ENCODE peak calls at places on chromosomes 11 and 22, in four cellular contexts. One of them, this sample, is unnamed.
A peak's percentile ranks its signal among the peaks of the same experiment; 100 is the strongest.

GRCh38 chr11:59173080-59173963 is 1.4 kb downstream of the DTX4 start:
- DNase-seq in T-cell: no peak
- DNase-seq in stimulated activated CD4-positive, alpha-beta T cell treated with anti-CD3 and anti-CD28 coated beads, TNF-alpha, amount 100 ng/mL, for 4 hours: no peak
- DNase-seq in head of caudate nucleus: peak; percentile 46
- DNase-seq in this sample: no peak

GRCh38 chr11:92136792-92137191 is 87.8 kb upstream of the FAT3 start:
- DNase-seq in T-cell: no peak
- DNase-seq in stimulated activated CD4-positive, alpha-beta T cell treated with anti-CD3 and anti-CD28 coated beads, TNF-alpha, amount 100 ng/mL, for 4 hours: no peak
- DNase-seq in head of caudate nucleus: no peak
- DNase-seq in this sample: no peak

GRCh38 chr11:2193099-2193886 is 21.7 kb upstream of the TH start:
- DNase-seq in T-cell: no peak
- DNase-seq in stimulated activated CD4-positive, alpha-beta T cell treated with anti-CD3 and anti-CD28 coated beads, TNF-alpha, amount 100 ng/mL, for 4 hours: no peak
- DNase-seq in head of caudate nucleus: no peak
- DNase-seq in this sample: no peak

GRCh38 chr11:73359930-73360742 is 16.1 kb upstream of the RELT start:
- DNase-seq in T-cell: peak; percentile 42
- DNase-seq in stimulated activated CD4-positive, alpha-beta T cell treated with anti-CD3 and anti-CD28 coated beads, TNF-alpha, amount 100 ng/mL, for 4 hours: no peak
- DNase-seq in head of caudate nucleus: peak; percentile 27
- DNase-seq in this sample: no peak

GRCh38 chr11:122093731-122094130 is 22.3 kb downstream of the BLID start:
- DNase-seq in T-cell: no peak
- DNase-seq in stimulated activated CD4-positive, alpha-beta T cell treated with anti-CD3 and anti-CD28 coated beads, TNF-alpha, amount 100 ng/mL, for 4 hours: no peak
- DNase-seq in head of caudate nucleus: no peak
- DNase-seq in this sample: no peak

GRCh38 chr11:83724704-83725114 is 438.5 kb upstream of the CCDC90B start:
- DNase-seq in T-cell: no peak
- DNase-seq in stimulated activated CD4-positive, alpha-beta T cell treated with anti-CD3 and anti-CD28 coated beads, TNF-alpha, amount 100 ng/mL, for 4 hours: no peak
- DNase-seq in head of caudate nucleus: no peak
- DNase-seq in this sample: no peak

GRCh38 chr11:3021125-3021524 is 29.0 kb upstream of the NAP1L4 start:
- DNase-seq in T-cell: peak; percentile 48
- DNase-seq in stimulated activated CD4-positive, alpha-beta T cell treated with anti-CD3 and anti-CD28 coated beads, TNF-alpha, amount 100 ng/mL, for 4 hours: no peak
- DNase-seq in head of caudate nucleus: peak; percentile 41
- DNase-seq in this sample: no peak

GRCh38 chr22:19066531-19067271 is 55.5 kb downstream of the DGCR2 start:
- DNase-seq in T-cell: no peak
- DNase-seq in stimulated activated CD4-positive, alpha-beta T cell treated with anti-CD3 and anti-CD28 coated beads, TNF-alpha, amount 100 ng/mL, for 4 hours: no peak
- DNase-seq in head of caudate nucleus: no peak
- DNase-seq in this sample: no peak

GRCh38 chr22:24685804-24686203 is 82.8 kb downstream of the GGT1 start:
- DNase-seq in T-cell: no peak
- DNase-seq in stimulated activated CD4-positive, alpha-beta T cell treated with anti-CD3 and anti-CD28 coated beads, TNF-alpha, amount 100 ng/mL, for 4 hours: no peak
- DNase-seq in head of caudate nucleus: no peak
- DNase-seq in this sample: no peak

GRCh38 chr11:71499546-71499945 is 27.5 kb upstream of the KRTAP5-7 start:
- DNase-seq in T-cell: no peak
- DNase-seq in stimulated activated CD4-positive, alpha-beta T cell treated with anti-CD3 and anti-CD28 coated beads, TNF-alpha, amount 100 ng/mL, for 4 hours: no peak
- DNase-seq in head of caudate nucleus: no peak
- DNase-seq in this sample: no peak

GRCh38 chr11:104003491-104003890 is 32.9 kb upstream of the DDI1 start:
- DNase-seq in T-cell: no peak
- DNase-seq in stimulated activated CD4-positive, alpha-beta T cell treated with anti-CD3 and anti-CD28 coated beads, TNF-alpha, amount 100 ng/mL, for 4 hours: no peak
- DNase-seq in head of caudate nucleus: no peak
- DNase-seq in this sample: no peak

GRCh38 chr22:18000441-18001039 is 23.8 kb downstream of the MICAL3 start:
- DNase-seq in T-cell: peak; percentile 31
- DNase-seq in stimulated activated CD4-positive, alpha-beta T cell treated with anti-CD3 and anti-CD28 coated beads, TNF-alpha, amount 100 ng/mL, for 4 hours: no peak
- DNase-seq in head of caudate nucleus: no peak
- DNase-seq in this sample: no peak

GRCh38 chr11:123543796-123544195 is 110.6 kb downstream of the SCN3B start:
- DNase-seq in T-cell: no peak
- DNase-seq in stimulated activated CD4-positive, alpha-beta T cell treated with anti-CD3 and anti-CD28 coated beads, TNF-alpha, amount 100 ng/mL, for 4 hours: no peak
- DNase-seq in head of caudate nucleus: no peak
- DNase-seq in this sample: no peak

GRCh38 chr11:92199991-92200390 is 24.6 kb upstream of the FAT3 start:
- DNase-seq in T-cell: no peak
- DNase-seq in stimulated activated CD4-positive, alpha-beta T cell treated with anti-CD3 and anti-CD28 coated beads, TNF-alpha, amount 100 ng/mL, for 4 hours: no peak
- DNase-seq in head of caudate nucleus: no peak
- DNase-seq in this sample: peak; percentile 78

GRCh38 chr11:85295872-85296271 is 331.3 kb downstream of the DLG2 start:
- DNase-seq in T-cell: no peak
- DNase-seq in stimulated activated CD4-positive, alpha-beta T cell treated with anti-CD3 and anti-CD28 coated beads, TNF-alpha, amount 100 ng/mL, for 4 hours: no peak
- DNase-seq in head of caudate nucleus: no peak
- DNase-seq in this sample: no peak

GRCh38 chr22:27996529-27996925 is 77.5 kb upstream of the PITPNB start:
- DNase-seq in T-cell: no peak
- DNase-seq in stimulated activated CD4-positive, alpha-beta T cell treated with anti-CD3 and anti-CD28 coated beads, TNF-alpha, amount 100 ng/mL, for 4 hours: no peak
- DNase-seq in head of caudate nucleus: no peak
- DNase-seq in this sample: no peak

GRCh38 chr11:17314232-17314547 is 37.4 kb upstream of the NCR3LG1 start:
- DNase-seq in T-cell: no peak
- DNase-seq in stimulated activated CD4-positive, alpha-beta T cell treated with anti-CD3 and anti-CD28 coated beads, TNF-alpha, amount 100 ng/mL, for 4 hours: no peak
- DNase-seq in head of caudate nucleus: no peak
- DNase-seq in this sample: peak; percentile 26

GRCh38 chr22:27699676-27700075 is 101.9 kb downstream of the MN1 start:
- DNase-seq in T-cell: no peak
- DNase-seq in stimulated activated CD4-positive, alpha-beta T cell treated with anti-CD3 and anti-CD28 coated beads, TNF-alpha, amount 100 ng/mL, for 4 hours: no peak
- DNase-seq in head of caudate nucleus: no peak
- DNase-seq in this sample: no peak

GRCh38 chr22:50272103-50272782 is 2.1 kb upstream of the MAPK11 start:
- DNase-seq in T-cell: no peak
- DNase-seq in stimulated activated CD4-positive, alpha-beta T cell treated with anti-CD3 and anti-CD28 coated beads, TNF-alpha, amount 100 ng/mL, for 4 hours: no peak
- DNase-seq in head of caudate nucleus: no peak
- DNase-seq in this sample: no peak

GRCh38 chr11:93403930-93404329 is 73.4 kb downstream of the DEUP1 start:
- DNase-seq in T-cell: no peak
- DNase-seq in stimulated activated CD4-positive, alpha-beta T cell treated with anti-CD3 and anti-CD28 coated beads, TNF-alpha, amount 100 ng/mL, for 4 hours: no peak
- DNase-seq in head of caudate nucleus: no peak
- DNase-seq in this sample: no peak

GRCh38 chr11:32830796-32831195 is 1.1 kb downstream of the PRRG4 start:
- DNase-seq in T-cell: no peak
- DNase-seq in stimulated activated CD4-positive, alpha-beta T cell treated with anti-CD3 and anti-CD28 coated beads, TNF-alpha, amount 100 ng/mL, for 4 hours: no peak
- DNase-seq in head of caudate nucleus: no peak
- DNase-seq in this sample: no peak

GRCh38 chr11:19777342-19778102 is 64.9 kb downstream of the NAV2 start:
- DNase-seq in T-cell: no peak
- DNase-seq in stimulated activated CD4-positive, alpha-beta T cell treated with anti-CD3 and anti-CD28 coated beads, TNF-alpha, amount 100 ng/mL, for 4 hours: no peak
- DNase-seq in head of caudate nucleus: no peak
- DNase-seq in this sample: no peak

GRCh38 chr11:107849791-107850190 is 8.8 kb downstream of the SLC35F2 start:
- DNase-seq in T-cell: no peak
- DNase-seq in stimulated activated CD4-positive, alpha-beta T cell treated with anti-CD3 and anti-CD28 coated beads, TNF-alpha, amount 100 ng/mL, for 4 hours: no peak
- DNase-seq in head of caudate nucleus: no peak
- DNase-seq in this sample: no peak

GRCh38 chr22:23401111-23401909 is 178.8 kb downstream of the IGLL1 start:
- DNase-seq in T-cell: no peak
- DNase-seq in stimulated activated CD4-positive, alpha-beta T cell treated with anti-CD3 and anti-CD28 coated beads, TNF-alpha, amount 100 ng/mL, for 4 hours: no peak
- DNase-seq in head of caudate nucleus: no peak
- DNase-seq in this sample: no peak

GRCh38 chr11:110433393-110434333 is 3.9 kb downstream of the FDX1 start:
- DNase-seq in T-cell: no peak
- DNase-seq in stimulated activated CD4-positive, alpha-beta T cell treated with anti-CD3 and anti-CD28 coated beads, TNF-alpha, amount 100 ng/mL, for 4 hours: no peak
- DNase-seq in head of caudate nucleus: no peak
- DNase-seq in this sample: no peak

GRCh38 chr11:99568808-99569207 is 548.1 kb downstream of the CNTN5 start:
- DNase-seq in T-cell: no peak
- DNase-seq in stimulated activated CD4-positive, alpha-beta T cell treated with anti-CD3 and anti-CD28 coated beads, TNF-alpha, amount 100 ng/mL, for 4 hours: no peak
- DNase-seq in head of caudate nucleus: no peak
- DNase-seq in this sample: no peak

GRCh38 chr11:15897211-15897960 is 459.0 kb downstream of the SOX6 start:
- DNase-seq in T-cell: no peak
- DNase-seq in stimulated activated CD4-positive, alpha-beta T cell treated with anti-CD3 and anti-CD28 coated beads, TNF-alpha, amount 100 ng/mL, for 4 hours: no peak
- DNase-seq in head of caudate nucleus: no peak
- DNase-seq in this sample: no peak

GRCh38 chr11:298406-299065 is 790 bp downstream of the IFITM5 start:
- DNase-seq in T-cell: no peak
- DNase-seq in stimulated activated CD4-positive, alpha-beta T cell treated with anti-CD3 and anti-CD28 coated beads, TNF-alpha, amount 100 ng/mL, for 4 hours: no peak
- DNase-seq in head of caudate nucleus: no peak
- DNase-seq in this sample: no peak

GRCh38 chr11:124174001-124174400 is 9.1 kb upstream of the OR10D3 start:
- DNase-seq in T-cell: no peak
- DNase-seq in stimulated activated CD4-positive, alpha-beta T cell treated with anti-CD3 and anti-CD28 coated beads, TNF-alpha, amount 100 ng/mL, for 4 hours: no peak
- DNase-seq in head of caudate nucleus: no peak
- DNase-seq in this sample: no peak